ENCODE peak calls at places on chromosomes 11 and 22, in six cellular contexts. Z, N, L, F, Y and R are unnamed samples.

GRCh38 chr11:107741044-107741823 is 29.4 kb upstream of the SLN start:
- DNase-seq in N (peak), F (no peak), L (peak), Z (peak), Y (no peak), R (peak)

GRCh38 chr22:47452184-47452583 is 689.7 kb downstream of the TBC1D22A start:
- DNase-seq in Z (no peak), N (no peak), Y (no peak), L (peak), F (no peak), R (no peak)

GRCh38 chr11:133123371-133123770 is 408.9 kb downstream of the OPCML start:
- DNase-seq in F (no peak), Z (no peak), N (no peak), Y (no peak), L (no peak), R (no peak)

GRCh38 chr11:112656772-112657428 is 304.3 kb upstream of the NCAM1 start:
- DNase-seq in L (peak), N (no peak), Z (peak), Y (peak), F (no peak), R (peak)

GRCh38 chr11:84747871-84748270 is 879.3 kb downstream of the DLG2 start:
- DNase-seq in Y (no peak), N (no peak), L (no peak), F (no peak), Z (no peak), R (no peak)

GRCh38 chr11:111586305-111586915 is 15.8 kb upstream of the SIK2 start:
- DNase-seq in Y (peak), F (no peak), N (peak), L (peak), Z (peak), R (peak)

GRCh38 chr11:75239551-75240290 is 853 bp upstream of the TPBGL start:
- DNase-seq in L (no peak), Y (no peak), F (no peak), N (no peak), Z (no peak), R (no peak)

GRCh38 chr11:43546561-43547410 is 133.8 kb upstream of the HSD17B12 start:
- DNase-seq in Z (no peak), F (no peak), N (no peak), Y (no peak), L (no peak), R (no peak)

GRCh38 chr11:131066551-131066950 is 150.3 kb upstream of the SNX19 start:
- DNase-seq in L (no peak), Y (no peak), Z (no peak), F (no peak), N (no peak), R (no peak)

GRCh38 chr11:93908689-93909088 is 58.3 kb upstream of the VSTM5 start:
- DNase-seq in L (no peak), Z (peak), N (no peak), F (no peak), Y (peak), R (peak)

GRCh38 chr11:66311965-66312548 is 4.8 kb downstream of the CD248 start:
- DNase-seq in N (peak), L (peak), Z (peak), Y (peak), F (peak), R (peak)

GRCh38 chr11:114668109-114668508 is 10.2 kb upstream of the NXPE2 start:
- DNase-seq in Z (no peak), N (no peak), L (no peak), Y (no peak), F (no peak), R (no peak)

GRCh38 chr11:95067828-95068244 is 1.1 kb downstream of the SRSF8 start:
- DNase-seq in Z (peak), N (no peak), F (no peak), L (no peak), Y (no peak), R (no peak)

GRCh38 chr11:2445107-2445947 is 519 bp downstream of the KCNQ1 start:
- DNase-seq in L (no peak), F (no peak), N (peak), Y (no peak), Z (no peak), R (no peak)
- TF ChIP-seq EZH2 in L (no peak), F (no peak), N (peak), Y (peak), Z (no peak), R (peak)

DNA sequence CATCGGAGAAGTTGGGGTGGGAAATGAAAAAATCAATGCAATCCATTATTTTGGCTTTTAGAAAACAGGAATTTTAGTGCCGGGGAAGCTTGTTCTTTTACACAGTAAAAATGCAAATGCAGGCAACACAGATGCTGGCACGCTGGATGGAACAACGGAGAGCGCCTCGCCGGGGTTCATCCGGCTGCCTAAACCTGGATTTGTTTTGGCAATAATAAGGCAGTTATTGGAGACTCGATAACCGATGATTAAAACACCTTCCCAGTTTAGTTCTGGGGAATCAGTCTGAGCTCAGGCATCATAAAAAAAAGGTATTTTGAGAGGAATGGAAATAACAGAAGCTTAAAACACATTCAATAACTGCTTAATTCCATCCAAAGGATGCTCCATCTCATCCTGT is 2.9 kb downstream of the DSCAML1 start:
- DNase-seq in Y (no peak), F (no peak), L (no peak), N (no peak), Z (no peak), R (no peak)
- TF ChIP-seq EZH2 in Y (no peak), F (no peak), L (no peak), N (no peak), Z (no peak), R (no peak)

DNA sequence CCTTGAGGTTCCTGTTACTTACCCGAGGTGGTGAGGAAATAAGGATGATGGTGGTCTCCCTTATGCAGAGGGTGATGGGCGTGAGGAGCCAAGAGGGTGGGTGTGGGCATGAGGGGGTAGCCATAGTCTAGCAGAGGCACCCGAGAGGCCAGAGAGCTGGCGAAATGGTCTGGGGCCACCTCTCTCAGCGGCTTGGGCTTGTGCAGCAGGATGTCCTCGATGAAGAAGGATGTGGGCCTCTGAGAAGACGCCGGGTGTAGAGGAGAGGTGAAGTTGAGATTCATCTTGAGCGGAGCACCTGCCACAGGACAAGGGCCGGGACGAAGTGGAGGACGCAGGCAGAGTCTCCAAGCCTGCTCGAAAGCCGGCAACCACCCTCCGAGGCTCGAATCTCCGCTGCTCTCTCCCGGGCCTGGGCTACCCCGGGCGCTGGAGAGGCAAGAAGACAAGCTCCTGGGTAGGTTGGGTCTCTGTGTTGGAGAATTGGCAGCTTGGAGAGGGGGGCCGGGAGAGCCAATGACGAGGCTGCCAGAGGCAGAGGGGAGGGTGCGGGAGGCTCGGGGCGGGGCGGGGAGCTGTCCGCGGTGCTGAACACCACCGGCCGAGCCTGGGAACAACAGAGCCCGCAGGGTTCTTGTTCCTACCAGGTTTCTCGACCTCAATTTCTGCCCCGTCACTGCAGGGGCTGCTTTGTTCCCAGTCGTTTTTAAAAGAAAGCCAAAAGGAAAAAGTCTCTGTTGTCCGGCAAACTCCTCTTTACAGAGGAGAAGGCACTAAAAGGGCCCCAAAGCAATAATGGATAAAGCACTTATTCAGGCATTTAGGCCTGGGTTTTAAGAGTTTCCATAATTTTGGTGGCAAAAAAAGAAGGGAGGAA is at the start of gene BSX:
- DNase-seq in L (no peak), Y (peak), F (no peak), Z (peak), N (peak), R (peak)
- TF ChIP-seq EZH2 in L (no peak), Y (peak), F (no peak), Z (peak), N (no peak), R (no peak)

GRCh38 chr11:68033708-68034045 is 3.2 kb downstream of the NDUFS8 start:
- DNase-seq in L (no peak), N (no peak), Y (no peak), F (no peak), Z (no peak), R (no peak)
- TF ChIP-seq EZH2 in L (no peak), N (no peak), Y (no peak), F (no peak), Z (no peak), R (no peak)

DNA sequence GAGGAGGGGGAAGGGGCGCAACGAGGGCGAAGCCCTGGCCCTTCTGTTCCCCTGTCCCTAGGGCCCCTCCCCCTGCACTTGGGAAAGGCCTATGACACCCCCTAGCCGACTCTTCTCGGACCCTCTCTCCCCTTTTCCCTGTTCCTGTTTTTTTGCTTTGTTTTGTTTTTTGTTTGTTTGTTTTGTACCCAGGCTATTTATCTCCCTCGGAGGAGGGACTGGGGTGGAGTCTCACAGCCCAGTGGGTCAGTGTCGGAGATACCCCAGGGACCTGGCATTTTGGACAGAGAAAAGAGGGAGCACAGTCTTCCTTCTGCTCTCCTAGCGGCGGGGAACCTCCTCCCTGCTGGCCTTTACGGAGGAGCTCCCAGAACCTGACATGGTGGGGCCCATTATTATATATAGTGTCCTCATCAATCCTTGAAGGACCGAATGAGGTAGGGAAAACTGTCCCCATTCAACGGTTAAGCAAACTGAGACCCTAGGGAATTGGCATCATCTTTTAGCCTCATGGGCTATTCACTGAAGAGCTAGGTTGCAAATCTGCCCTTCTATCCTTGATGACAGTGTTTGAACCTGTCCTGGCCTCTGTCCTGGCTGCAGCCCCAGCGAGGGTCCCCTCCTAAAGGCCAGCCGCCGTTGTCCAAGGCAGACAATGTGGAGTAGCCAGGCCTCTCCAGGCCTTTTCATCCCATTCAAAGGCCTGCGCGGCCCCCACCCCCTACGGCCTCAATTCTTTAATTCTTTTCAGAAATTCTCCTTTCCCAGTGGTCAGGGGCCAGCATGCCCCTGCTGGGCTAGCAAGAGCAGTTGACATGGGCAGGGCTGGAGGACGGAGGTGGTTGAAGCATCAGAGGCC is 905 bp downstream of the EMID1 start:
- DNase-seq in Y (no peak), F (no peak), L (no peak), N (peak), Z (no peak), R (no peak)
- TF ChIP-seq EZH2 in Y (peak), F (no peak), L (no peak), N (no peak), Z (peak), R (no peak)

GRCh38 chr11:17736921-17737817 is 2.6 kb downstream of the KCNC1 start:
- DNase-seq in F (no peak), Z (no peak), N (no peak), L (no peak), Y (no peak), R (no peak)

GRCh38 chr11:17734986-17735822 is 623 bp downstream of the KCNC1 start:
- DNase-seq in Z (peak), Y (peak), F (no peak), L (no peak), N (peak), R (peak)

GRCh38 chr11:17738350-17739207 is 4.0 kb downstream of the KCNC1 start:
- DNase-seq in F (no peak), Y (no peak), L (no peak), Z (no peak), N (peak), R (no peak)

GRCh38 chr11:17734418-17734911 is at the start of gene KCNC1:
- DNase-seq in F (no peak), Y (peak), Z (peak), L (no peak), N (peak), R (no peak)

DNA sequence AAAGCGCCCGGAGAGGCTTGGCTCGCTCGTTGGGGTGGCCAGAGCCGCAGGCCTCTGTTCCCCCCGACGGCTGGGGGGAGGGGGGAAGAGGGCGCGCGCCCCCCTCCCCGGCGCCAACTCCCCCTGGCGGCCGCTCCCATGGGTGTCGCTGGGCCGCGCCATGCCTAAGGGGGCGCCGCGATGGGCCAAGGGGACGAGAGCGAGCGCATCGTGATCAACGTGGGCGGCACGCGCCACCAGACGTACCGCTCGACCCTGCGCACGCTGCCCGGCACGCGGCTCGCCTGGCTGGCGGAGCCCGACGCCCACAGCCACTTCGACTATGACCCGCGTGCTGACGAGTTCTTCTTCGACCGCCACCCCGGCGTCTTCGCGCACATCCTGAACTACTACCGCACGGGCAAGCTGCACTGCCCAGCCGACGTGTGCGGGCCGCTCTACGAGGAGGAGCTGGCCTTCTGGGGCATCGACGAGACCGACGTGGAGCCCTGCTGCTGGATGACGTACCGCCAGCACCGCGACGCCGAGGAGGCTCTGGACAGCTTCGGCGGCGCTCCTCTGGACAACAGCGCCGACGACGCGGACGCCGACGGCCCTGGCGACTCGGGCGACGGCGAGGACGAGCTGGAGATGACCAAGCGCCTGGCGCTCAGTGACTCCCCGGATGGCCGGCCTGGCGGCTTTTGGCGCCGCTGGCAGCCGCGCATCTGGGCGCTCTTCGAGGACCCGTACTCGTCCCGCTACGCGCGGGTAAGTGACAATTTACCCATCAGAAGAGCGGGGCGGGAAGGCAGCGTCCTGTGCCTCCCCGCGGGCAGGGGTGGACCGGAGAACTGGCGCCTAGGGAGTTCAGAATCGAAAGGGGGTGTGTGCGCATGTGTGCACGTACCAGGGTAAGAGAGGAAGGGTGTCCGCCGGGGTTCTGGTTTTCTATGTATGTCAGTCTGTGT is 1.5 kb downstream of the KCNC1 start:
- DNase-seq in Y (no peak), N (peak), L (no peak), F (no peak), Z (no peak), R (no peak)
- TF ChIP-seq EZH2 in Y (peak), N (peak), L (no peak), F (peak), Z (peak), R (peak)

DNA sequence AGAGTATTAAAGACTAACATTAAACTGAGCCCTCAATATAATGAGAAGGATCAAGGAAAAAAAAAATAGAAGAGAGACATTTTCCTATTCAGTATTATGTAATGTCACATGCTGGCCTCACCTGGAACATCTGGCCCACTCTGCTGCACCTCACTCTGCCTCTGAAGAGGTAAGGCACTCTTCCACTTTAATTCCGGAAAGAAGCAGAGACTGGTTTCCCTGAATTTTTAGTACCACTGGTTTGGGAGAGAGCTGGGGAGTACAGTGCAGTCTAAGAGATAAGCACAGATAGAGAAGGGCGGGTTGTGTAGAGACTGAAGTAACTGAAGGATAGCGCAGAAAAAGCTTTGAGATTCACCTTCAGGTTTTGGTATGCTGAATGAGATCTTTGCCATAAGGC is 178.7 kb downstream of the SOX6 start:
- DNase-seq in Y (no peak), F (no peak), N (no peak), Z (no peak), L (no peak), R (no peak)
- TF ChIP-seq EZH2 in Y (no peak), F (no peak), N (no peak), Z (no peak), L (no peak), R (no peak)

DNA sequence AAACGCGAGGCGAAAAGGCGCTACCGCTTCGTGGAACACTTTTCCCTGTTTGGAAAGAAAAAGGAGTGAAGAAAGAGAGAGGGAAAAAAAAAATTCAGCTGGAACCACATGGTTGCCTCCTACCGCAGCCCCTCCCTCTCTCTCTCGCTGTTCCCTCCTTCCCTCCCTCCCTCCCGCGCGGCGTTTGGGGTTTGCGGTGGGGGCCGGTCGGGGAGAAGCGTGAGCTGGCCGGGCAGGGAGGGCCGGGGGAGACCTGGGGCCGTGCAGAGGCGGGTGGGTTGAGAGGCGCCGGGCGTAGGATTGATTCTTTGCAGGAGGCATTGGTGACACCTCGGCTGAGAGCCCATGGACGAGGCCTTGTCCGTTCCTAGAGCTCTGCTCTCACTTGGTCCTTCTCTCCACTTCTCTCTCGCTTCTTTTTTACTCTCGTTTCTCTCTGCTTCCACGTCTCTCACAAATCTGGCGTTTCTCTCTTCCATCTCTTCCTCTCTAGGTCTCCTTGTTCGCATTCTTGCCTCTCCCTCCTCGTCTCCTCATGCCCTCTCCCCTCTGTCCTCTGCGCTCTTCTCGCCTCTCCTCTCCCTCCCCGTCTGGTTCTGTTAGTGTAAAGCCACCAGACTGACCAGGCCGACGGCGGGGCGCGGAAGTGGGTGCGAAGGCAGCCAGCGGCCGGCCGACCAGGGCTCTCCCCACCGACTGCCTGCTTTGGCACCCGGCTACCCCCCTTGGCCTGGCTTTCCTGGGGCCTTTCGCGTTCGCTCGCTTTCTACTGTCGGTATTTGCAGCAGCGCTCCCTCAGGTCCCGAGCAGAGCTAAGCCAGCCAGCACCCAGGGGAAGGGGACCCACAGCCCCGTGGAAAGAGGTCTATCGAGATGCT is at the start of gene CLMP:
- DNase-seq in L (no peak), N (peak), Y (peak), F (no peak), Z (peak), R (peak)
- TF ChIP-seq EZH2 in L (no peak), N (no peak), Y (no peak), F (no peak), Z (no peak), R (no peak)

DNA sequence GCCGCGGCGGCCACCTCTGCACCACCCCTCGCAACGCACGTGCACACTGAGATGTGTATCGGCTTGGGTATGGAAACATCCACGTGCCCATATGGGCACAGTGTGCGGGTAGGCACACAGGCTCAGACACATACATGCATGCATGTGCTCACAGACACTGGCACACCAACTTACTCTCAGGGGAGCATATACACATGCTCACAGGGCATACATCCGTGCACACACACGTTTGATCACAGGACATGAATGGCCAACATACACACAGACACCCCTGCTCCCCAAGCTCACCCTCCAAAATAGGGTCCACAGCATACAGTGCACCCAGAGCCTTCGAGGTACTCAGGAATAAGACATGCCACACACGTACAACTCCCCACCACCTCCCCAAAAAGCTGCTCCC is 52.9 kb downstream of the SLC22A12 start:
- DNase-seq in N (no peak), Y (no peak), L (no peak), Z (no peak), F (no peak), R (no peak)
- TF ChIP-seq EZH2 in N (no peak), Y (peak), L (no peak), Z (peak), F (no peak), R (peak)

GRCh38 chr11:62923634-62924411 is 2.7 kb upstream of the CHRM1 start:
- DNase-seq in F (no peak), Z (no peak), N (peak), L (no peak), Y (no peak), R (no peak)
- TF ChIP-seq EZH2 in F (no peak), Z (peak), N (peak), L (no peak), Y (peak), R (peak)